ENCODE peak calls at places on chromosomes 12 and 14, in four cellular contexts. F is tibial nerve; Q is tibial artery; D is CD8-positive, alpha-beta T cell. A is an unnamed sample.

GRCh38 chr12:95760371-95760770 is 30.2 kb downstream of the NTN4 start:
- DNase-seq in D (no peak), Q (no peak), F (no peak), A (no peak)

GRCh38 chr12:40104461-40105264 is 1.2 kb downstream of the SLC2A13 start:
- DNase-seq in D (no peak), F (no peak), Q (no peak), A (no peak)

GRCh38 chr12:22684526-22685118 is 59.7 kb downstream of the ETNK1 start:
- DNase-seq in D (no peak), Q (no peak), F (no peak), A (no peak)

GRCh38 chr14:83173687-83174086 is 1640.0 kb upstream of the SEL1L start:
- DNase-seq in Q (no peak), D (no peak), F (no peak), A (no peak)

GRCh38 chr14:37587881-37588666 is 7.0 kb downstream of the FOXA1 start:
- DNase-seq in D (no peak), Q (no peak), F (no peak), A (no peak)

GRCh38 chr14:76950043-76951020 is 78.2 kb downstream of the IRF2BPL start:
- DNase-seq in Q (peak), F (no peak), D (no peak), A (no peak)

GRCh38 chr12:52713960-52714886 is 10.9 kb upstream of the KRT77 start:
- DNase-seq in D (peak), F (no peak), Q (no peak), A (no peak)

GRCh38 chr12:121769831-121770301 is 23.6 kb downstream of the RHOF start:
- DNase-seq in Q (no peak), D (no peak), F (no peak), A (no peak)

GRCh38 chr12:115185529-115185928 is 501.6 kb upstream of the TBX3 start:
- DNase-seq in Q (no peak), D (no peak), F (no peak), A (peak)

DNA sequence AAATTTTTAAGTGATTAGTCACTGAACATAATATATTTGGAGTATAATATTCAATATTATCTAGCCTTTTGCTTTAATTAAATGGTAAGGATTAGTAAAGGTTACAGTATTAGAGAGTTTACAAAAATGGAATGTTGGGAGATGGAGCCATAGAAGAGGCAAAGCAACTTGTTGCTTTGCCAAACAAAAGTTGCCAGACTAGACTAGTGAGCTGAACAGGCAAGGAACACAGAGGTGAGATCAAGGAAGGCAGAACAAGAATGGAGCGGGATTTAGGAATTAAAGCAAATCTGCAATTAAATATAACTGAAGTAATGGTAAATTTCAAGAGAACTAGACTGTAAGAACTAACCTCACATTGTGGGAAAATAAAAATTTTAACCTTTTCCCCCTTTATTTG is 5.1 kb downstream of the ARF6 start:
- DNase-seq in Q (no peak), D (no peak), F (no peak), A (no peak)
- H3K4me3 ChIP-seq in Q (no peak), D (peak), F (no peak), A (no peak)

GRCh38 chr12:123762715-123763052 is 583 bp downstream of the DNAH10 start:
- DNase-seq in Q (no peak), F (no peak), D (no peak), A (no peak)
- H3K4me3 ChIP-seq in Q (peak), F (peak), D (peak), A (peak)

GRCh38 chr12:92342574-92342973 is 196.9 kb upstream of the BTG1 start:
- DNase-seq in Q (no peak), D (no peak), F (no peak), A (no peak)

GRCh38 chr12:92341333-92341691 is 195.7 kb upstream of the BTG1 start:
- DNase-seq in F (no peak), D (no peak), Q (no peak), A (no peak)

GRCh38 chr12:92339198-92339821 is 193.7 kb upstream of the BTG1 start:
- DNase-seq in D (no peak), Q (no peak), F (no peak), A (no peak)

GRCh38 chr12:92340003-92340402 is 194.4 kb upstream of the BTG1 start:
- DNase-seq in D (no peak), Q (no peak), F (no peak), A (no peak)

DNA sequence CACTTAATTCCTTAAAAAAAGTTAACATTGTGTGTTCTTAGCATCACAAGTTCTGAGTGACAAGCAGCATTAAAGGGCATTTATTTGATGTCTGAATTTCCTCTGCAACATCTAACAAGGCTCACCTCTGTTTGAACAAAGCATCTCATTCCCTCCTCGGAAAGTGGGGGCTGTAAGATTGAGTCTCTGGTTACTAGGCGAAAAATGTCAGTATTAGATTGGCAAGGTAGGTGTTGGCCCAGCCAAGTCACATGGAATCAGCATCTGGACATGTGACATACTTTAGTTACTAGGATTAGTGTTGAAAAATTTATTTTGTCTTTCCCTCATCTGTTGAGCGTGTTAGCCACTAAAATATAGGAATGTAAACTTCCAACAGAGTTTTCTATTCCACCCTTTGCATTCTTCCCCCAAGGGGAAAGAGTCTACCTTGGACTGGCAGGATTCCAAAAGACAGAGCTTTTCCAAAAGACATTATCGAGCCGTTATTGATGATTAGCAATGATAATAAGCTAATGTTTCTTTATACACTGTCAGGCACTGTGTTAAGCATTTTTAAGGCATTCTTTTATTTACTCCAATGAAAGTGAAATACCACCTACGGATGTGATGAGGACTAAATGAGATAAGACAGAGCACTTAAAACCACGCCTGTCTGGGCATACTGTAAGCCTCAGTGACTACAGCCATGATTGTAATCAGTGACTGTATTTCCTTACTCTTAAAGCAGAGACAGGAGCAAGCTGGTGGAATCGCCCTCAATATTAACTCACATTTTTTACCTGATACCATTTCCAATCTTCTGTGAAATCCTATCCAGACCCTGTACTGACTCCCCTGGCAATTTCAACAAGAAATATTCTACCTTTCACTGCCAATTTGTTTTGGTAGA is 195.0 kb upstream of the BTG1 start:
- DNase-seq in F (no peak), Q (no peak), D (no peak), A (no peak)
- H3K4me3 ChIP-seq in F (no peak), Q (no peak), D (no peak), A (no peak)

GRCh38 chr14:50002926-50003212 is 110.0 kb downstream of the ARF6 start:
- DNase-seq in Q (no peak), D (no peak), F (no peak), A (no peak)

GRCh38 chr14:50001999-50002925 is 109.4 kb downstream of the ARF6 start:
- DNase-seq in D (peak), Q (no peak), F (no peak), A (no peak)

GRCh38 chr14:49999826-50000214 is 106.9 kb downstream of the ARF6 start:
- DNase-seq in D (no peak), F (no peak), Q (no peak), A (no peak)

GRCh38 chr14:50000215-50001145 is 107.6 kb downstream of the ARF6 start:
- DNase-seq in Q (peak), D (peak), F (no peak), A (no peak)

GRCh38 chr14:50001146-50001998 is 108.5 kb downstream of the ARF6 start:
- DNase-seq in F (peak), D (peak), Q (peak), A (no peak)
- H3K4me3 ChIP-seq in F (peak), D (peak), Q (no peak), A (no peak)

GRCh38 chr12:92080390-92081285 is 65.0 kb downstream of the BTG1 start:
- DNase-seq in F (no peak), D (no peak), Q (no peak), A (peak)
- H3K4me3 ChIP-seq in F (no peak), D (peak), Q (no peak), A (no peak)

DNA sequence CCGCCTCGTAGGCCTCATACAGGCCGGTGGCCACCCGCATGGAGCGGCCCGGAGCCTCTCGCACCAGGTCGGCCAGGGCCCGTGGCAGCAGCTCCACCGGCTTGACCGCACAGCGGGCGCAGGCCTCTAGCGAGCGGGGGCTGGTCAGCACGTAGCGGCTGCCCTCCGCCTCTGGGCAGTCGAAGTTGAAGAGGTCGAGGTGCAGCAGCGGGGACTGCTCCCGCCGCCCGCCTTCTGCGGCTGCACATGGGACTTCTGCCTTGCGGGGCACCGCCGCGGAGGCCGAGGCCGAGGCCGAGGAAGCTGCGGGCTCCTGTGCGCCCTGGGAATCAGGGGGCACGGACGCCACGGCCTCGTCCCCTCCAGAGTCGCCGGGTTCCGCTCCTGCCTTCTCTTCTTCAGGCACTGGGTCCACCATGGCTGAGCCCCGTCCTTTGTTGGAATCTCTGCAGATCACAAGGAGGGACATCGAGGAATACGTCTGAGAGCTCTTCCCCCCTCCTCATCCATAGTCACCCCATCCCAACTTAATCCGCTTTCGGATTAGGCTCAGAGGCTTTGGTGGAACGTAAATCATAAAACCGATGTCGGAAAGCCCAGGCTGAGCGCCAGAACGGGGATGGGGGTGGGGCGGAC is 1.3 kb downstream of the CCDC177 start:
- DNase-seq in D (no peak), Q (no peak), F (no peak), A (no peak)
- H3K4me3 ChIP-seq in D (peak), Q (peak), F (peak), A (no peak)

DNA sequence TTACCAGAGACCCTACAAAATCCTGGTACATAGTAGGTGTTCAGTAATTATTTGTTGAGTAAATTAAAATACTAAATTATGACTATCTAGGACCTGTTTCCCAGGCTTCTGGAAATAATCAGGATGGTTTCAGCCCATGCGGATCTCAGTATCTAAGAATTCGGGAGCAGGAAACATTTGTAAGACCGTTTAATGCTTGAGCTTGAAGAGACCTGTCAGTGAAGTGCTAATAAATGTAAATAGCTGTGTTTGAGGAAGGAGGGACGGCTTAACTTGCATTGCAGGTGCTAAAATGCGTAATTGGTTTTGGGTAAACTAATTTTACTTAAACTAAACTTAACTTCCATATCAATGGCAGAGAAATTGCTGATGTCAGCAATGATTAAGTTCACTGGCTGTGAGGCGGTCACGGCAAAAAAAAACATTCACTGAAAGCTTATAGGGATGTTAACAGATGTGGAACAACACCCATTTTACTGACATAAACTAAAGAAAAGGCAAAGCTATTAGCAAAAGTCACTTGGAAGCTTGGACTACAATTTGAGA is 28.6 kb upstream of the AEBP2 start:
- DNase-seq in Q (no peak), F (no peak), D (no peak), A (no peak)
- H3K4me3 ChIP-seq in Q (no peak), F (no peak), D (no peak), A (no peak)